ENCODE peak calls at places on chromosome 15, in ten cellular contexts. N is ELR; O is A172; P is T47D; V is activated naive CD4-positive, alpha-beta T cell treated with Interleukin-2 at 50 U/mL for 16 hours; L is M059J; W is MV-4-11; A is fibroblast of lung; D is activated effector memory CD4-positive, alpha-beta T cell treated with Interleukin-2 at 50 U/mL for 16 hours; Y is stimulated activated CD4-positive, alpha-beta T cell treated with anti-CD3 and anti-CD28 coated beads, Interleukin-15, amount 100 ng/mL, for 1 hour. Q is an unnamed sample.

GRCh38 chr15:47576921-47577474 is 140.3 kb upstream of the SEMA6D start:
- DNase-seq in A (peak), V (no peak), N (no peak), Y (no peak), W (no peak), L (no peak), D (no peak), O (no peak), P (no peak), Q (no peak)

GRCh38 chr15:76206325-76206976 is 104.8 kb downstream of the ETFA start:
- DNase-seq in L (peak), N (no peak), W (no peak), O (peak), Y (no peak), D (no peak), A (peak), V (no peak), P (no peak), Q (peak)

GRCh38 chr15:67843571-67844387 is 3.9 kb upstream of the RNU6-1 start:
- DNase-seq in W (no peak), L (peak), V (no peak), N (no peak), O (no peak), P (no peak), Y (no peak), D (no peak), A (no peak), Q (no peak)

GRCh38 chr15:60444289-60444912 is 34.5 kb downstream of the ICE2 start:
- DNase-seq in L (peak), W (no peak), O (peak), A (peak), V (no peak), P (no peak), N (peak), Y (no peak), D (no peak), Q (no peak)

GRCh38 chr15:54803987-54804386 is 392.8 kb downstream of the RSL24D1 start:
- DNase-seq in A (no peak), L (no peak), W (no peak), N (no peak), D (no peak), O (no peak), Y (no peak), V (no peak), P (no peak), Q (peak)

GRCh38 chr15:51775967-51776816 is 24.8 kb downstream of the TMOD2 start:
- DNase-seq in D (peak), W (peak), V (peak), Y (peak), A (peak), O (peak), N (peak), P (peak), L (peak), Q (peak)

GRCh38 chr15:42577514-42578031 is 2.2 kb downstream of the STARD9 start:
- DNase-seq in Y (no peak), A (peak), O (peak), W (peak), P (no peak), D (no peak), N (no peak), V (no peak), L (peak), Q (no peak)

GRCh38 chr15:81813215-81813614 is 232.6 kb downstream of the MEX3B start:
- DNase-seq in D (no peak), N (no peak), L (peak), Y (no peak), P (no peak), A (peak), O (no peak), V (no peak), W (no peak), Q (no peak)

GRCh38 chr15:60003243-60004018 is 680 bp upstream of the FOXB1 start:
- DNase-seq in O (no peak), D (no peak), V (no peak), A (no peak), W (no peak), L (no peak), P (no peak), N (no peak), Y (no peak), Q (no peak)

GRCh38 chr15:22257047-22257667 is 176.8 kb downstream of the OR4M2 start:
- DNase-seq in Y (no peak), P (peak), W (no peak), O (no peak), L (no peak), N (no peak), V (no peak), D (no peak), A (no peak), Q (no peak)

GRCh38 chr15:63601727-63602185 is 4.6 kb downstream of the FBXL22 start:
- DNase-seq in O (no peak), W (no peak), L (peak), A (no peak), V (no peak), D (no peak), Y (no peak), P (no peak), N (no peak), Q (no peak)

GRCh38 chr15:90294159-90294558 is 28.7 kb downstream of the NGRN start:
- DNase-seq in D (no peak), A (no peak), Y (no peak), W (no peak), P (no peak), V (no peak), O (no peak), N (no peak), L (no peak), Q (no peak)

GRCh38 chr15:28989239-28989830 is 103.6 kb downstream of the APBA2 start:
- DNase-seq in W (peak), A (no peak), V (no peak), P (no peak), D (no peak), N (peak), Y (no peak), O (no peak), L (no peak), Q (peak)

GRCh38 chr15:39887832-39888231 is 32.2 kb downstream of the GPR176 start:
- DNase-seq in A (peak), P (peak), W (peak), N (peak), O (peak), Y (no peak), D (no peak), V (no peak), L (peak), Q (peak)

GRCh38 chr15:100193277-100193860 is 148.4 kb downstream of the ADAMTS17 start:
- DNase-seq in V (no peak), A (no peak), O (no peak), W (no peak), Y (no peak), L (no peak), D (no peak), N (no peak), P (no peak), Q (no peak)

GRCh38 chr15:80615783-80616391 is 79.2 kb upstream of the ABHD17C start:
- DNase-seq in N (no peak), P (no peak), V (no peak), D (no peak), Y (no peak), O (peak), W (no peak), L (peak), A (peak), Q (no peak)

GRCh38 chr15:78203346-78204225 is 30.8 kb downstream of the ACSBG1 start:
- DNase-seq in P (no peak), W (no peak), N (no peak), D (no peak), O (no peak), L (no peak), Y (no peak), A (no peak), V (no peak), Q (peak)

GRCh38 chr15:85491663-85492062 is 111.3 kb downstream of the AKAP13 start:
- DNase-seq in N (no peak), W (no peak), Y (no peak), A (no peak), L (no peak), D (no peak), O (no peak), V (no peak), P (no peak), Q (no peak)

GRCh38 chr15:24823473-24823872 is 131.3 kb upstream of the SNRPN start:
- DNase-seq in L (no peak), W (no peak), V (no peak), A (no peak), P (no peak), D (no peak), Y (no peak), N (no peak), O (no peak), Q (no peak)

GRCh38 chr15:63501256-63502089 is 2.9 kb upstream of the USP3 start:
- DNase-seq in W (no peak), D (peak), Y (no peak), A (peak), V (peak), L (peak), P (peak), O (peak), N (peak), Q (no peak)

GRCh38 chr15:75056036-75056435 is 32.6 kb downstream of the PPCDC start:
- DNase-seq in P (no peak), L (no peak), V (no peak), Y (no peak), D (no peak), N (no peak), A (no peak), W (no peak), O (no peak), Q (no peak)

GRCh38 chr15:57401546-57401945 is 25.2 kb downstream of the CGNL1 start:
- DNase-seq in Y (no peak), W (no peak), N (no peak), A (no peak), P (no peak), V (no peak), D (no peak), L (peak), O (no peak), Q (no peak)

GRCh38 chr15:81789403-81789802 is 256.4 kb downstream of the MEX3B start:
- DNase-seq in O (no peak), V (no peak), W (no peak), Y (no peak), L (no peak), D (no peak), P (no peak), A (no peak), N (no peak), Q (no peak)

GRCh38 chr15:99121207-99121606 is 16.3 kb downstream of the SYNM start:
- DNase-seq in N (no peak), P (no peak), O (no peak), W (no peak), A (no peak), D (no peak), L (no peak), Y (no peak), V (no peak), Q (no peak)

GRCh38 chr15:25643120-25643519 is 204.3 kb upstream of the UBE3A start:
- DNase-seq in O (no peak), W (no peak), P (no peak), A (no peak), L (no peak), V (no peak), Y (no peak), D (no peak), N (no peak), Q (no peak)